ENCODE peak calls at places on chromosome 4, in five cellular contexts. F is right lobe of liver, A is SK-N-SH, N is prostate gland, R is Peyer's patch. B is an unnamed sample.
A peak's percentile ranks its signal among the peaks of the same experiment; 100 is the strongest.

GRCh38 chr4:158209825-158210807 is at the start of gene TMEM144:
- DNase-seq in F (peak; percentile 92), A (no peak), N (peak; percentile 88), R (peak; percentile 95), B (peak; percentile 95)

GRCh38 chr4:127145001-127145400 is 487.8 kb upstream of the INTU start:
- DNase-seq in F (no peak), A (no peak), N (no peak), R (no peak), B (no peak)

GRCh38 chr4:158170691-158171455 is 2.0 kb downstream of the GASK1B start:
- DNase-seq in F (peak; percentile 69), A (no peak), N (peak; percentile 84), R (peak; percentile 88), B (peak; percentile 64)

GRCh38 chr4:88452941-88453340 is 4.0 kb upstream of the HERC5 start:
- DNase-seq in F (no peak), A (no peak), N (no peak), R (no peak), B (no peak)

GRCh38 chr4:147830987-147831386 is 99.1 kb downstream of the ARHGAP10 start:
- DNase-seq in F (no peak), A (no peak), N (no peak), R (no peak), B (no peak)

GRCh38 chr4:171793723-171794122 is 19.5 kb upstream of the GALNTL6 start:
- DNase-seq in F (no peak), A (no peak), N (no peak), R (no peak), B (no peak)

GRCh38 chr4:99201687-99202086 is 17.4 kb downstream of the ADH6 start:
- DNase-seq in F (no peak), A (no peak), N (no peak), R (no peak), B (no peak)

GRCh38 chr4:182303847-182304246 is 60.6 kb downstream of the TENM3 start:
- DNase-seq in F (no peak), A (no peak), N (no peak), R (no peak), B (no peak)

GRCh38 chr4:16692493-16692892 is 206.0 kb downstream of the LDB2 start:
- DNase-seq in F (no peak), A (no peak), N (no peak), R (no peak), B (no peak)

GRCh38 chr4:42278709-42279324 is 118.5 kb upstream of the SHISA3 start:
- DNase-seq in F (no peak), A (no peak), N (no peak), R (no peak), B (no peak)

GRCh38 chr4:89379541-89380035 is 72.0 kb upstream of the GPRIN3 start:
- DNase-seq in F (no peak), A (no peak), N (no peak), R (no peak), B (no peak)

GRCh38 chr4:123233409-123233808 is 163.2 kb upstream of the SPRY1 start:
- DNase-seq in F (no peak), A (no peak), N (no peak), R (no peak), B (no peak)

GRCh38 chr4:53956053-53956452 is 108.4 kb downstream of the CHIC2 start:
- DNase-seq in F (no peak), A (no peak), N (no peak), R (no peak), B (peak; percentile 46)

GRCh38 chr4:150348079-150348478 is 233.9 kb upstream of the MAB21L2 start:
- DNase-seq in F (no peak), A (no peak), N (no peak), R (no peak), B (no peak)

GRCh38 chr4:100929135-100929534 is 411.3 kb upstream of the EMCN start:
- DNase-seq in F (peak; percentile 37), A (no peak), N (no peak), R (no peak), B (no peak)

GRCh38 chr4:183276106-183276505 is 44.0 kb downstream of the CLDN22 start:
- DNase-seq in F (no peak), A (no peak), N (no peak), R (no peak), B (no peak)

GRCh38 chr4:145609494-145610427 is 9.4 kb upstream of the MMAA start:
- DNase-seq in F (no peak), A (peak; percentile 41), N (peak; percentile 67), R (no peak), B (peak; percentile 65)

GRCh38 chr4:10013722-10014121 is 7.6 kb downstream of the SLC2A9 start:
- DNase-seq in F (peak; percentile 66), A (peak; percentile 47), N (peak; percentile 56), R (peak; percentile 80), B (peak; percentile 56)

GRCh38 chr4:17962171-17962570 is 59.4 kb downstream of the LCORL start:
- DNase-seq in F (no peak), A (no peak), N (no peak), R (no peak), B (no peak)
- H3K36me3 ChIP-seq in F (no peaks in the 10 kb centered on the region), A (peaks cover 23% of the 10 kb centered on the region), N (no peaks in the 10 kb centered on the region), R (peaks cover 11% of the 10 kb centered on the region), B (no peaks in the 10 kb centered on the region)

GRCh38 chr4:152784490-152785195 is 4.9 kb downstream of the ARFIP1 start:
- DNase-seq in F (no peak), A (peak; percentile 55), N (no peak), R (no peak), B (peak; percentile 18)
- H3K4me3 ChIP-seq in F (no peak overlapping the region), A (no peak overlapping the region), N (no peak overlapping the region), R (no peak overlapping the region), B (no peak overlapping the region)

GRCh38 chr4:143195581-143195980 is 10.9 kb downstream of the USP38 start:
- DNase-seq in F (no peak), A (no peak), N (no peak), R (no peak), B (no peak)
- H3K36me3 ChIP-seq in F (peaks cover 8% of the 10 kb centered on the region), A (peaks cover 79% of the 10 kb centered on the region), N (no peaks in the 10 kb centered on the region), R (peaks cover 91% of the 10 kb centered on the region), B (no peaks in the 10 kb centered on the region)

GRCh38 chr4:61204353-61204752 is 4.2 kb downstream of the ADGRL3 start:
- DNase-seq in F (no peak), A (no peak), N (no peak), R (no peak), B (no peak)

GRCh38 chr4:61201562-61202099 is 1.5 kb downstream of the ADGRL3 start:
- DNase-seq in F (peak; percentile 16), A (peak; percentile 50), N (no peak), R (peak; percentile 47), B (no peak)

GRCh38 chr4:61200991-61201526 is 933 bp downstream of the ADGRL3 start:
- DNase-seq in F (peak; percentile 16), A (peak; percentile 56), N (no peak), R (peak; percentile 51), B (no peak)

GRCh38 chr4:61202100-61202637 is 2.0 kb downstream of the ADGRL3 start:
- DNase-seq in F (no peak), A (peak; percentile 60), N (no peak), R (no peak), B (no peak)

DNA sequence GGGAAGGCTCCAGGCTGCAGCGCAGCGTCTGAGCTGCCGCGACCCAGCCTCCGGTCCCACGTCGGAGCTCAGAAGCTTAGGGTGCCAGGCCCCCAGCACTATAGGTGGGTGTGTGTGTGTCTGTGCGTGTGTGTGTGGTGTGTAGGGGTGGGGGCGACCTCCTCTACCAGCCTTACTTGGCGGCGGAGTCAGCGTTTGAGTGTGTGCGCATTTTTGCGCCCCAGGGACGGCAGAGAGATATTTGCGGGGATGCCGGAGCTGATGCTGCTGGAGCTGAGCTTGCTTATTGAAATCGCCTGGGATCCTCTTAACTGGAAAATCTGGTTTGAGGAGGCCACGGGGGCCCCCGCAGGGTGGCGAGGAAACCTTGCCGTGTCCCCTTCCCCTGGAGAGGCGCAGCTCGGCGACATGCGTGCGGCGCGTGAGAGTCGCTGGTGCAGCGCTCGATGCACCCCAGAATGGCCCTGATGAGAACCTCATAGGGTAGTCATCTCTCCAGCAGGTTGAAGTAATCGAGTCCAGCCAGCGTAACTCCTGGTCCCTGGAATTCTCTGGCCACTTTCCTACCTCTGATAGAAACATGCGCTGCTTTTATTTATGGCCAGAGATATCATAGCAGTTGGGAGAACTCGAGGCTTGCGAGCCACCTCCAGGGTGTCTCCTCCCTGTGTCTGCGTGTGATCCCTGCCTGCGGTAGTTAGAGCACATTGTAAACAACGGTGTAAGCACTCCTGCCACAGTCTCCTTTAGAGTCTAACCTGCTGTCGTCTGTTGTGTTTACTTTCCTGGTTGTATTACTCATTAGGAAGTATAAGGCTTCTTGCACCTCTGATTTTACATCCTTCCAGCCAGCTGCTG is 2.7 kb downstream of the ADGRL3 start:
- DNase-seq in F (no peak), A (peak; percentile 32), N (no peak), R (no peak), B (no peak)
- H3K4me3 ChIP-seq in F (peak overlapping the region; percentile 6), A (no peak overlapping the region), N (peak overlapping the region; percentile 30), R (peak overlapping the region; percentile 28), B (no peak overlapping the region)

GRCh38 chr4:108628411-108628810 is 8.0 kb downstream of the RPL34 start:
- DNase-seq in F (no peak), A (no peak), N (no peak), R (no peak), B (no peak)
- H3K36me3 ChIP-seq in F (no peaks in the 10 kb centered on the region), A (peaks cover 69% of the 10 kb centered on the region), N (peaks cover 12% of the 10 kb centered on the region), R (peaks cover 93% of the 10 kb centered on the region), B (peaks cover 3% of the 10 kb centered on the region)

DNA sequence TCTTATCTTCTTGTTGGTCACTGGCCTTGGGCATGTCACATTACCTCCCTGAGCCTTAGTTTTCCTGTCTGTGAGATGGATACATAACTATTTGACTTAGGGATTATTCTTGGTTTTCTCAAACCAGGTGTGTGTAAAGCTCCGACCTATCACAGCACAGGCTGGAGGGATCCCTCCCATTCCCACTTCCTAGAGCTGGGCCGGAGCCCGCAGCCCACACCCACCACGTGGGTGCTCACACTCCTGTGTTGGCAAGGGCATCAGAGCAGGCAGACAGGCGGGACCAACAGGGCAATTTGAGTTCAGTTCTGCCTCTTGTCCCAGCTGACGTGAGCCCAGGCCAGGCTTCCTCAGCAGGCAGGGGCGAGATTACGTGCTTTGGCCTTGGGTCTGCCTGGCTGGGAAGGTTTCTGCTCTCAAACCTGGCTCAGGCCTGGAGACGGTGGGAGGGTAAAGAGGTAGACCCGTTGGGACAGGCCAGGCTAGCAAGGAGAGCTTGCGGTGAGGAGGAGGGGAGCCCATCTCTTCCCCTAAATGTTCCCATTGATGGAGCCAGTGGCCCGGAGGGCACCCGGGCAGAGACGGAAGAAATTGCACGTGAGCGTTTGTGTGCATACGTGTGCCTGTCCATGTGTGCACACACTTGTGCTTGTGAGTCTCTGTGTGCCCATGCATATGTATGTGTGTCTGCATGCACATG is 734 bp upstream of the SH3TC1 start:
- DNase-seq in F (peak; percentile 80), A (no peak), N (peak; percentile 51), R (no peak), B (no peak)
- H3K4me3 ChIP-seq in F (peak overlapping the region; percentile 85), A (no peak overlapping the region), N (no peak overlapping the region), R (peak overlapping the region; percentile 61), B (no peak overlapping the region)

GRCh38 chr4:39308576-39308975 is 57.6 kb downstream of the RFC1 start:
- DNase-seq in F (no peak), A (no peak), N (no peak), R (no peak), B (no peak)

GRCh38 chr4:39312821-39313220 is 53.3 kb downstream of the RFC1 start:
- DNase-seq in F (no peak), A (no peak), N (no peak), R (no peak), B (no peak)
- H3K36me3 ChIP-seq in F (no peaks in the 10 kb centered on the region), A (peaks cover 42% of the 10 kb centered on the region), N (no peaks in the 10 kb centered on the region), R (peaks cover 78% of the 10 kb centered on the region), B (peaks cover 1% of the 10 kb centered on the region)

DNA sequence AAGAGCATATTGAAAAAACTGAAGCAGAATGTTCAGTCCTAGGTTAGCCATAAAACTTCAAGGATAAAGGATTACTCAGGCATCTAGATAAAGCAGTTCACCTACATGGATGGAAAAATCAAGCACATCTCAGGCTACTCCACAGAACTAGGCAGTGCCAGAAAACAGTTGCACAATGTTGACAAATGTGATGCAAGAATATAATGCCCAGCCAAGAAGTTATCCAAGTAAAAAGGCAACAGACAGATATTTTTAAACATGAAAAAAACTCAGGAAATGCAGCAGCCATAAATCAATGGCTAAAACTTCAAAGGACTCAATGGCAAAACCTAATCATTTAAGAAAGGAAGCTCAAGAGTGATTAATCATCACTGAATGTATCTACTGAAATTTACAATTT is 456.0 kb upstream of the FAM241A start:
- DNase-seq in F (no peak), A (no peak), N (peak; percentile 74), R (no peak), B (no peak)
- H3K4me3 ChIP-seq in F (no peak overlapping the region), A (no peak overlapping the region), N (no peak overlapping the region), R (no peak overlapping the region), B (no peak overlapping the region)